ENCODE peak calls at places on chromosomes 6 and 20, in nine cellular contexts. One of them, this sample, is unnamed.

GRCh38 chr6:13355043-13355945 is 27.0 kb upstream of the TBC1D7 start:
- DNase-seq in psoas muscle: no peak
- DNase-seq in OCI-LY7: peak; percentile 45
- DNase-seq in MM.1S: peak; percentile 92
- DNase-seq in astrocyte of the spinal cord: peak; percentile 97
- DNase-seq in GM12865: peak; percentile 74
- DNase-seq in left ventricle myocardium inferior: no peak
- DNase-seq in fibroblast of lung: peak; percentile 100
- DNase-seq in AG09309: peak; percentile 90
- DNase-seq in this sample: peak; percentile 87

GRCh38 chr6:4727671-4728435 is 48.4 kb upstream of the CDYL start:
- DNase-seq in psoas muscle: no peak
- DNase-seq in OCI-LY7: peak; percentile 33
- DNase-seq in MM.1S: peak; percentile 76
- DNase-seq in astrocyte of the spinal cord: peak; percentile 7
- DNase-seq in GM12865: peak; percentile 45
- DNase-seq in left ventricle myocardium inferior: no peak
- DNase-seq in fibroblast of lung: peak; percentile 33
- DNase-seq in AG09309: no peak
- DNase-seq in this sample: no peak

GRCh38 chr6:68122032-68122431 is 513.0 kb upstream of the ADGRB3 start:
- DNase-seq in psoas muscle: no peak
- DNase-seq in OCI-LY7: no peak
- DNase-seq in MM.1S: no peak
- DNase-seq in astrocyte of the spinal cord: no peak
- DNase-seq in GM12865: no peak
- DNase-seq in left ventricle myocardium inferior: no peak
- DNase-seq in fibroblast of lung: no peak
- DNase-seq in AG09309: no peak
- DNase-seq in this sample: no peak

GRCh38 chr6:12751694-12752304 is 35.2 kb downstream of the PHACTR1 start:
- DNase-seq in psoas muscle: peak; percentile 59
- DNase-seq in OCI-LY7: peak; percentile 26
- DNase-seq in MM.1S: peak; percentile 58
- DNase-seq in astrocyte of the spinal cord: peak; percentile 56
- DNase-seq in GM12865: peak; percentile 50
- DNase-seq in left ventricle myocardium inferior: peak; percentile 42
- DNase-seq in fibroblast of lung: peak; percentile 61
- DNase-seq in AG09309: peak; percentile 10
- DNase-seq in this sample: peak; percentile 87

GRCh38 chr6:99270852-99271251 is 78.6 kb downstream of the FAXC start:
- DNase-seq in psoas muscle: no peak
- DNase-seq in OCI-LY7: no peak
- DNase-seq in MM.1S: no peak
- DNase-seq in astrocyte of the spinal cord: no peak
- DNase-seq in GM12865: no peak
- DNase-seq in left ventricle myocardium inferior: no peak
- DNase-seq in fibroblast of lung: no peak
- DNase-seq in AG09309: no peak
- DNase-seq in this sample: no peak

GRCh38 chr6:100116409-100117194 is 122.6 kb upstream of the MCHR2 start:
- DNase-seq in psoas muscle: no peak
- DNase-seq in OCI-LY7: peak; percentile 44
- DNase-seq in MM.1S: peak; percentile 56
- DNase-seq in astrocyte of the spinal cord: peak; percentile 83
- DNase-seq in GM12865: peak; percentile 71
- DNase-seq in left ventricle myocardium inferior: no peak
- DNase-seq in fibroblast of lung: peak; percentile 66
- DNase-seq in AG09309: peak; percentile 62
- DNase-seq in this sample: peak; percentile 65

GRCh38 chr6:90939906-90940305 is 353.0 kb upstream of the MAP3K7 start:
- DNase-seq in psoas muscle: no peak
- DNase-seq in OCI-LY7: no peak
- DNase-seq in MM.1S: no peak
- DNase-seq in astrocyte of the spinal cord: no peak
- DNase-seq in GM12865: no peak
- DNase-seq in left ventricle myocardium inferior: no peak
- DNase-seq in fibroblast of lung: no peak
- DNase-seq in AG09309: no peak
- DNase-seq in this sample: no peak

GRCh38 chr20:31780839-31781238 is 38.3 kb upstream of the MYLK2 start:
- DNase-seq in psoas muscle: no peak
- DNase-seq in OCI-LY7: no peak
- DNase-seq in MM.1S: no peak
- DNase-seq in astrocyte of the spinal cord: no peak
- DNase-seq in GM12865: no peak
- DNase-seq in left ventricle myocardium inferior: no peak
- DNase-seq in fibroblast of lung: no peak
- DNase-seq in AG09309: no peak
- DNase-seq in this sample: no peak

GRCh38 chr6:117555882-117556498 is 46.3 kb downstream of the GOPC start:
- DNase-seq in psoas muscle: no peak
- DNase-seq in OCI-LY7: peak; percentile 32
- DNase-seq in MM.1S: peak; percentile 57
- DNase-seq in astrocyte of the spinal cord: peak; percentile 55
- DNase-seq in GM12865: peak; percentile 48
- DNase-seq in left ventricle myocardium inferior: no peak
- DNase-seq in fibroblast of lung: no peak
- DNase-seq in AG09309: no peak
- DNase-seq in this sample: peak; percentile 74

GRCh38 chr6:112431803-112432202 is 84.7 kb downstream of the RFPL4B start:
- DNase-seq in psoas muscle: no peak
- DNase-seq in OCI-LY7: no peak
- DNase-seq in MM.1S: no peak
- DNase-seq in astrocyte of the spinal cord: no peak
- DNase-seq in GM12865: no peak
- DNase-seq in left ventricle myocardium inferior: no peak
- DNase-seq in fibroblast of lung: no peak
- DNase-seq in AG09309: no peak
- DNase-seq in this sample: no peak

GRCh38 chr6:48990746-48991145 is 472.3 kb downstream of the MMUT start:
- DNase-seq in psoas muscle: no peak
- DNase-seq in OCI-LY7: no peak
- DNase-seq in MM.1S: no peak
- DNase-seq in astrocyte of the spinal cord: no peak
- DNase-seq in GM12865: peak; percentile 18
- DNase-seq in left ventricle myocardium inferior: no peak
- DNase-seq in fibroblast of lung: no peak
- DNase-seq in AG09309: no peak
- DNase-seq in this sample: no peak

GRCh38 chr20:20594171-20594530 is 118.3 kb downstream of the RALGAPA2 start:
- DNase-seq in psoas muscle: no peak
- DNase-seq in OCI-LY7: peak; percentile 38
- DNase-seq in MM.1S: peak; percentile 38
- DNase-seq in astrocyte of the spinal cord: peak; percentile 57
- DNase-seq in GM12865: peak; percentile 33
- DNase-seq in left ventricle myocardium inferior: no peak
- DNase-seq in fibroblast of lung: peak; percentile 15
- DNase-seq in AG09309: no peak
- DNase-seq in this sample: peak; percentile 53

GRCh38 chr6:45743028-45743615 is 272.5 kb downstream of the CLIC5 start:
- DNase-seq in psoas muscle: no peak
- DNase-seq in OCI-LY7: no peak
- DNase-seq in MM.1S: no peak
- DNase-seq in astrocyte of the spinal cord: no peak
- DNase-seq in GM12865: no peak
- DNase-seq in left ventricle myocardium inferior: no peak
- DNase-seq in fibroblast of lung: no peak
- DNase-seq in AG09309: no peak
- DNase-seq in this sample: no peak

GRCh38 chr6:136783495-136784270 is 8.6 kb downstream of the MAP3K5 start:
- DNase-seq in psoas muscle: no peak
- DNase-seq in OCI-LY7: peak; percentile 84
- DNase-seq in MM.1S: no peak
- DNase-seq in astrocyte of the spinal cord: no peak
- DNase-seq in GM12865: peak; percentile 82
- DNase-seq in left ventricle myocardium inferior: peak; percentile 34
- DNase-seq in fibroblast of lung: no peak
- DNase-seq in AG09309: no peak
- DNase-seq in this sample: no peak

GRCh38 chr6:133248241-133249001 is 7.3 kb downstream of the EYA4 start:
- DNase-seq in psoas muscle: no peak
- DNase-seq in OCI-LY7: no peak
- DNase-seq in MM.1S: no peak
- DNase-seq in astrocyte of the spinal cord: peak; percentile 45
- DNase-seq in GM12865: no peak
- DNase-seq in left ventricle myocardium inferior: no peak
- DNase-seq in fibroblast of lung: peak; percentile 79
- DNase-seq in AG09309: no peak
- DNase-seq in this sample: no peak

GRCh38 chr6:11556308-11556707 is 18.8 kb downstream of the TMEM170B start:
- DNase-seq in psoas muscle: no peak
- DNase-seq in OCI-LY7: no peak
- DNase-seq in MM.1S: no peak
- DNase-seq in astrocyte of the spinal cord: no peak
- DNase-seq in GM12865: no peak
- DNase-seq in left ventricle myocardium inferior: no peak
- DNase-seq in fibroblast of lung: no peak
- DNase-seq in AG09309: no peak
- DNase-seq in this sample: no peak

GRCh38 chr6:140897804-140898573 is 1234.7 kb upstream of the GJE1 start:
- DNase-seq in psoas muscle: no peak
- DNase-seq in OCI-LY7: no peak
- DNase-seq in MM.1S: peak; percentile 14
- DNase-seq in astrocyte of the spinal cord: no peak
- DNase-seq in GM12865: peak; percentile 37
- DNase-seq in left ventricle myocardium inferior: no peak
- DNase-seq in fibroblast of lung: no peak
- DNase-seq in AG09309: no peak
- DNase-seq in this sample: no peak
- H3K4me3 ChIP-seq in psoas muscle: no peak overlapping the region
- H3K4me3 ChIP-seq in OCI-LY7: peak overlapping the region; percentile 47
- H3K4me3 ChIP-seq in MM.1S: peak overlapping the region; percentile 65
- H3K4me3 ChIP-seq in astrocyte of the spinal cord: no peak overlapping the region
- H3K4me3 ChIP-seq in GM12865: peak overlapping the region; percentile 45
- H3K4me3 ChIP-seq in left ventricle myocardium inferior: peak overlapping the region; percentile 8
- H3K4me3 ChIP-seq in fibroblast of lung: no peak overlapping the region
- H3K4me3 ChIP-seq in AG09309: no peak overlapping the region
- H3K4me3 ChIP-seq in this sample: no peak overlapping the region

GRCh38 chr6:157304840-157305675 is 18.3 kb downstream of the TMEM242 start:
- DNase-seq in psoas muscle: no peak
- DNase-seq in OCI-LY7: no peak
- DNase-seq in MM.1S: no peak
- DNase-seq in astrocyte of the spinal cord: peak; percentile 26
- DNase-seq in GM12865: no peak
- DNase-seq in left ventricle myocardium inferior: no peak
- DNase-seq in fibroblast of lung: peak; percentile 57
- DNase-seq in AG09309: no peak
- DNase-seq in this sample: no peak
- H3K4me3 ChIP-seq in psoas muscle: no peak overlapping the region
- H3K4me3 ChIP-seq in OCI-LY7: no peak overlapping the region
- H3K4me3 ChIP-seq in MM.1S: no peak overlapping the region
- H3K4me3 ChIP-seq in astrocyte of the spinal cord: no peak overlapping the region
- H3K4me3 ChIP-seq in GM12865: no peak overlapping the region
- H3K4me3 ChIP-seq in left ventricle myocardium inferior: peak overlapping the region; percentile 41
- H3K4me3 ChIP-seq in fibroblast of lung: no peak overlapping the region
- H3K4me3 ChIP-seq in AG09309: no peak overlapping the region
- H3K4me3 ChIP-seq in this sample: no peak overlapping the region

DNA sequence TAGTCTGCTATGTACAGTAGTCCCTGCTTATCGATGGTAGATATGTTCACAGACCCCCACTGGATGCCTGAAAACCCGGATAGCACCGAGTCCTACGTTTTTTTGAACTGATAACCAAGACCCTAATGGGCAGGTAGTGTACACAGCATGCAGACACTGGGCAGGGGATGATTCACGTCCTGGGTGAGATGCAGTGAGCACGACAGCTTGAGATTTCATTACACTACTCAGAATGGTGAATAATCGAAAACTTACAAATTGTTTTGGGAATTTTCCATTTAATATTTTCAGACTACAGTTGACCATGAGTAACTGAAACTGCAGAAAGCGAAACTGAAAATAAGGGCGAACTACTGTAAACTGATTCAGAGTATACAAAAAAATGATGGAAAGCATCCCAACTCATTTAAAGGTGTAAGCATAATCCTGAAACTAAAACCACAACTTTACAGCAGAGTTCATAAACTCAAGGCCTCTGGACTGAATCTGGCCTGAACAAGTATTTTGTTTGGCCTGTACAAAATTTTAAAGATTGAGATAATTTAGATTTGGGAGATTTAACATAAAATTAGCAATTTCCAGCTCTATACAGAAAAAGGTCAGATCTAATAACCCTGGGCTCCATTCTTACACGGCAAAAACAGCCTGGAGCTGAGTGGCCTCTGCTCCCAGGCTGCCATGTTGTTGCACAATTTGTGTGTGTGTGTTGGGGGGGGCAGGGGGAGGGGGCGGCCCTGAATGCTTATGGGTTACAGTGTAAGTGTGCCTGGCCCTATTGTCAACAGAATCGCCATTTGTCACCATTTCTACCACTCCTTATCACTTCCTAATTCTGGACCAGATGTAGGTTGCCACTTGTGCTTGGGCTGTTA is 34.9 kb downstream of the RNF24 start:
- DNase-seq in psoas muscle: no peak
- DNase-seq in OCI-LY7: peak; percentile 19
- DNase-seq in MM.1S: peak; percentile 81
- DNase-seq in astrocyte of the spinal cord: peak; percentile 60
- DNase-seq in GM12865: peak; percentile 29
- DNase-seq in left ventricle myocardium inferior: peak; percentile 22
- DNase-seq in fibroblast of lung: peak; percentile 64
- DNase-seq in AG09309: peak; percentile 52
- DNase-seq in this sample: peak; percentile 16
- H3K4me3 ChIP-seq in psoas muscle: peak overlapping the region; percentile 56
- H3K4me3 ChIP-seq in OCI-LY7: peak overlapping the region; percentile 42
- H3K4me3 ChIP-seq in MM.1S: peak overlapping the region; percentile 41
- H3K4me3 ChIP-seq in astrocyte of the spinal cord: peak overlapping the region; percentile 2
- H3K4me3 ChIP-seq in GM12865: peak overlapping the region; percentile 28
- H3K4me3 ChIP-seq in left ventricle myocardium inferior: peak overlapping the region; percentile 59
- H3K4me3 ChIP-seq in fibroblast of lung: peak overlapping the region; percentile 39
- H3K4me3 ChIP-seq in AG09309: peak overlapping the region; percentile 36
- H3K4me3 ChIP-seq in this sample: peak overlapping the region; percentile 45

GRCh38 chr6:33205172-33206026 is 944 bp downstream of the HSD17B8 start:
- DNase-seq in psoas muscle: peak; percentile 46
- DNase-seq in OCI-LY7: peak; percentile 54
- DNase-seq in MM.1S: peak; percentile 29
- DNase-seq in astrocyte of the spinal cord: peak; percentile 44
- DNase-seq in GM12865: peak; percentile 53
- DNase-seq in left ventricle myocardium inferior: no peak
- DNase-seq in fibroblast of lung: peak; percentile 92
- DNase-seq in AG09309: no peak
- DNase-seq in this sample: no peak

GRCh38 chr6:33204415-33205171 is at the start of gene HSD17B8:
- DNase-seq in psoas muscle: peak; percentile 98
- DNase-seq in OCI-LY7: peak; percentile 95
- DNase-seq in MM.1S: peak; percentile 93
- DNase-seq in astrocyte of the spinal cord: peak; percentile 88
- DNase-seq in GM12865: peak; percentile 94
- DNase-seq in left ventricle myocardium inferior: peak; percentile 96
- DNase-seq in fibroblast of lung: peak; percentile 86
- DNase-seq in AG09309: peak; percentile 45
- DNase-seq in this sample: peak; percentile 97

GRCh38 chr6:33207569-33208088 is 671 bp upstream of the RING1 start:
- DNase-seq in psoas muscle: peak; percentile 71
- DNase-seq in OCI-LY7: peak; percentile 32
- DNase-seq in MM.1S: no peak
- DNase-seq in astrocyte of the spinal cord: peak; percentile 55
- DNase-seq in GM12865: no peak
- DNase-seq in left ventricle myocardium inferior: peak; percentile 45
- DNase-seq in fibroblast of lung: peak; percentile 50
- DNase-seq in AG09309: no peak
- DNase-seq in this sample: peak; percentile 80

GRCh38 chr6:33206864-33207568 is 1.3 kb upstream of the RING1 start:
- DNase-seq in psoas muscle: no peak
- DNase-seq in OCI-LY7: no peak
- DNase-seq in MM.1S: no peak
- DNase-seq in astrocyte of the spinal cord: peak; percentile 34
- DNase-seq in GM12865: no peak
- DNase-seq in left ventricle myocardium inferior: no peak
- DNase-seq in fibroblast of lung: peak; percentile 63
- DNase-seq in AG09309: no peak
- DNase-seq in this sample: peak; percentile 85

GRCh38 chr6:33206027-33206863 is 1.8 kb downstream of the HSD17B8 start:
- DNase-seq in psoas muscle: no peak
- DNase-seq in OCI-LY7: no peak
- DNase-seq in MM.1S: no peak
- DNase-seq in astrocyte of the spinal cord: no peak
- DNase-seq in GM12865: no peak
- DNase-seq in left ventricle myocardium inferior: no peak
- DNase-seq in fibroblast of lung: peak; percentile 42
- DNase-seq in AG09309: no peak
- DNase-seq in this sample: peak; percentile 28
- H3K4me3 ChIP-seq in psoas muscle: no peak overlapping the region
- H3K4me3 ChIP-seq in OCI-LY7: no peak overlapping the region
- H3K4me3 ChIP-seq in MM.1S: no peak overlapping the region
- H3K4me3 ChIP-seq in astrocyte of the spinal cord: no peak overlapping the region
- H3K4me3 ChIP-seq in GM12865: no peak overlapping the region
- H3K4me3 ChIP-seq in left ventricle myocardium inferior: no peak overlapping the region
- H3K4me3 ChIP-seq in fibroblast of lung: no peak overlapping the region
- H3K4me3 ChIP-seq in AG09309: no peak overlapping the region
- H3K4me3 ChIP-seq in this sample: no peak overlapping the region

This sample was measured in foreskin fibroblast.